ENCODE peak calls at places on chromosomes 13 and 19, in four cellular contexts. O, S, N and P are unnamed samples.

GRCh38 chr13:95323930-95324662 is 22.8 kb upstream of the ABCC4 start:
- DNase-seq in N (peak), O (no peak), S (no peak), P (no peak)

GRCh38 chr13:42373048-42373812 is 101.3 kb downstream of the AKAP11 start:
- DNase-seq in N (no peak), S (no peak), O (no peak), P (no peak)

GRCh38 chr19:9911524-9911923 is 24.8 kb downstream of the OLFM2 start:
- DNase-seq in S (no peak), N (no peak), O (no peak), P (no peak)

GRCh38 chr19:48461982-48462655 is 6.7 kb downstream of the KCNJ14 start:
- DNase-seq in S (no peak), N (peak), O (peak), P (peak)

GRCh38 chr19:7636691-7637373 is at the start of gene STXBP2:
- DNase-seq in S (peak), O (peak), N (peak), P (peak)

GRCh38 chr13:52454459-52454824 is 836 bp upstream of the CKAP2 start:
- DNase-seq in S (peak), N (peak), O (no peak), P (no peak)

GRCh38 chr13:82654851-82655517 is 1227.3 kb downstream of the SLITRK1 start:
- DNase-seq in S (no peak), O (no peak), N (no peak), P (no peak)

GRCh38 chr13:109516196-109516595 is 270.2 kb downstream of the IRS2 start:
- DNase-seq in O (no peak), N (no peak), S (no peak), P (no peak)

GRCh38 chr13:96052655-96053002 is 572 bp downstream of the UGGT2 start:
- DNase-seq in O (peak), S (peak), N (peak), P (no peak)

GRCh38 chr13:95793018-95793555 is 116.1 kb downstream of the DNAJC3 start:
- DNase-seq in S (no peak), O (no peak), N (no peak), P (no peak)

GRCh38 chr19:47239610-47240296 is 8.8 kb upstream of the BBC3 start:
- DNase-seq in S (no peak), N (peak), O (no peak), P (peak)

GRCh38 chr19:55553217-55554182 is 8.2 kb upstream of the SBK3 start:
- DNase-seq in S (no peak), N (no peak), O (no peak), P (no peak)

GRCh38 chr19:1941146-1942077 is at the start of gene CSNK1G2:
- DNase-seq in N (no peak), S (no peak), O (peak), P (no peak)

GRCh38 chr19:1862424-1863307 is 713 bp downstream of the KLF16 start:
- DNase-seq in S (no peak), O (peak), N (peak), P (peak)

GRCh38 chr19:2524840-2525723 is 49.2 kb downstream of the GADD45B start:
- DNase-seq in S (no peak), N (no peak), O (no peak), P (no peak)

GRCh38 chr13:98324105-98324504 is 147.0 kb upstream of the RNF113B start:
- DNase-seq in O (no peak), N (no peak), S (no peak), P (no peak)

DNA sequence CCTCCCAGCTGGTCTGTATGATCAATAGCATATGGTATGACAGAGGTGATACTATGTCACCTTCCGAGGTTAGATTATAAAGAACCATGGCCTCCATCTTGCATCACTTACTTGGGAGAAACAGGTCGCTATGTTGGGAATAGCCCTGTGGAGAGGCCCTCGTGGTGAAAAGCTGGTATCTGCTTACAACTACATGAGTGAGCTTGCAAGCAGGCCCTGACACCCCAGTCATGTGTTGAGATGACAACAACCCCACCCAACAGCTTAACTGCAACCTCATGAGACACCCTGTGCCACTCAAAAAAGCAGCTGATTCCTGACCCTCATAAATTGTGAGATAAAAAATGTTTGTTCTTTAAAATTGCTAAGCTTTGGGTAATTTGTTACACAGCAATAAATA is 18.8 kb downstream of the MTRF1 start:
- DNase-seq in N (no peak), S (no peak), O (no peak), P (no peak)
- TF ChIP-seq USF1 in N (no peak), S (no peak), O (no peak), P (no peak)

GRCh38 chr19:17948474-17948966 is 15.7 kb downstream of the CCDC124 start:
- DNase-seq in O (no peak), N (no peak), S (no peak), P (peak)

GRCh38 chr19:17947815-17948473 is 15.1 kb downstream of the CCDC124 start:
- DNase-seq in N (peak), S (no peak), O (peak), P (peak)

GRCh38 chr19:17949956-17950309 is 17.0 kb upstream of the KCNN1 start:
- DNase-seq in O (no peak), S (no peak), N (no peak), P (no peak)

GRCh38 chr19:17948967-17949930 is 16.4 kb downstream of the CCDC124 start:
- DNase-seq in N (no peak), S (no peak), O (no peak), P (peak)

GRCh38 chr19:17946965-17947784 is 14.4 kb downstream of the CCDC124 start:
- DNase-seq in N (no peak), S (no peak), O (no peak), P (no peak)
- TF ChIP-seq CTCF in N (no peak), S (no peak), O (no peak), P (no peak)

DNA sequence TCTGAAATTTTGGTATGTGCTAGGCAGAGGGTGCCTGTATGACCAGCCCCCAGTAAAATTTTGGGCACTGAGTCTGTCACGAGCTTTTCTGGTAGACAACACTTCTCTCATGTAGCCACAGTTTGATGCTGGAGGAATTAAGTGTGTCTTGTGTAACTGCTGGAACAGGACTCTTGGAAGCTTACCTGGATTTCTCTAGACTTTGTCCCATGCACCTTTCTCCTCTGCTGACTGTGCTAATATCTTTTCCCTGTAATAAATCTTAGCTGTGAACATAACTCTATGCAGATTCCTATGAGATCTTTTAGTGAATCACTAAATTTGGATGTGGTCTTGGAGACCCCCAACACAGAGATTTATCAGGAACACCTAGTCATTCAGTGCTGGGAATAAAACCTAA is 13.8 kb downstream of the RNF6 start:
- DNase-seq in N (no peak), O (no peak), S (no peak), P (no peak)
- TF ChIP-seq USF1 in N (no peak), O (no peak), S (no peak), P (no peak)

GRCh38 chr19:33416307-33417215 is 43.1 kb downstream of the CEBPG start:
- DNase-seq in S (no peak), O (peak), N (peak), P (peak)
- TF ChIP-seq CTCF in S (peak), O (peak), N (peak), P (peak)